ENCODE peak calls at places on chromosome X, in six cellular contexts. Q is right lobe of liver, J is bronchial epithelial cell, B is HCT116, O is AG09309, V is cardiac fibroblast. H is an unnamed sample.

GRCh38 chrX:1105671-1106419 is 106.6 kb downstream of the CRLF2 start:
- DNase-seq in V (no peak), O (no peak), J (no peak), Q (no peak), B (no peak), H (no peak)

GRCh38 chrX:150573702-150574101 is 5.3 kb downstream of the MTM1 start:
- DNase-seq in O (no peak), J (no peak), Q (no peak), B (no peak), V (no peak), H (no peak)

GRCh38 chrX:25156323-25156722 is 140.6 kb upstream of the ARX start:
- DNase-seq in O (no peak), V (no peak), Q (no peak), B (no peak), J (no peak), H (no peak)

GRCh38 chrX:133859860-133860259 is 125.5 kb downstream of the GPC3 start:
- DNase-seq in V (peak), Q (no peak), J (peak), O (peak), B (no peak), H (peak)

GRCh38 chrX:70592091-70592490 is 147.5 kb downstream of the DLG3 start:
- DNase-seq in O (peak), B (peak), V (peak), J (peak), Q (no peak), H (no peak)

GRCh38 chrX:6021316-6022091 is 207.2 kb downstream of the NLGN4X start:
- DNase-seq in O (no peak), B (no peak), J (peak), Q (no peak), V (peak), H (peak)

GRCh38 chrX:19487520-19488200 is 27.6 kb downstream of the MAP3K15 start:
- DNase-seq in B (no peak), J (no peak), O (no peak), Q (no peak), V (no peak), H (no peak)

GRCh38 chrX:76420237-76420636 is 7.3 kb upstream of the MAGEE1 start:
- DNase-seq in V (no peak), J (no peak), Q (no peak), O (no peak), B (no peak), H (no peak)

GRCh38 chrX:117215683-117216082 is 752.9 kb upstream of the CT83 start:
- DNase-seq in V (no peak), B (no peak), O (no peak), Q (no peak), J (no peak), H (no peak)

GRCh38 chrX:154434394-154435168 is 2.4 kb upstream of the GDI1 start:
- DNase-seq in Q (no peak), O (no peak), B (no peak), J (no peak), V (no peak), H (no peak)

GRCh38 chrX:28205905-28206304 is 224.7 kb upstream of the DCAF8L1 start:
- DNase-seq in B (no peak), J (peak), Q (no peak), O (no peak), V (no peak), H (no peak)

GRCh38 chrX:52923781-52924241 is 26.7 kb downstream of the FAM156B start:
- DNase-seq in V (peak), Q (no peak), B (no peak), O (no peak), J (peak), H (no peak)

GRCh38 chrX:68832101-68832416 is 3.2 kb downstream of the EFNB1 start:
- DNase-seq in B (no peak), V (peak), Q (no peak), O (peak), J (peak), H (no peak)

GRCh38 chrX:136261316-136261715 is 10.1 kb upstream of the MAP7D3 start:
- DNase-seq in Q (no peak), V (no peak), O (no peak), J (peak), B (no peak), H (no peak)
- TF ChIP-seq CTCF in Q (no peak), V (no peak), O (no peak), J (no peak), B (no peak), H (no peak)

DNA sequence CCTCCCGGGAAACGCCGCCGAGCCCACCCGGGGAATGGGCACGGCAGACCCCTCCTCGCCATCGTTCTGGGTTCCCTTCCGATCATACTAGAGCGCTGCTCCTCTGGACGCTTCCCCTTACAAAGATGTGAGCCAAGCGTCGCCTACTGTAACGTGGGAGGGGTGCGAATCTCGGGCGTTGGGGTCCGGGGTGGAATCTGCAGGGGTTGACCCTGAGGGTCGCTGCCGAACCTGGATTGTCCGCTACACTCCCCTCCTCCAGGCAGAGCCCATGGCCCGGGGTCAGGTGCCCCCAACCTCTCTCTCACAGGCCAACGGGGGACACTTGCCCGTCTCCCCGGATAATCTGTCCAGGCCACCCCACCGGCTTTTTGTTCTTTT is 13.8 kb downstream of the BCOR start:
- DNase-seq in V (no peak), Q (peak), B (no peak), O (no peak), J (no peak), H (no peak)
- H3K4me3 ChIP-seq in V (no peak), Q (peak), B (no peak), O (peak), J (peak), H (peak)

GRCh38 chrX:140913802-140914501 is 88.4 kb upstream of the SPANXB1 start:
- DNase-seq in J (no peak), B (no peak), O (no peak), V (no peak), Q (no peak), H (no peak)
- TF ChIP-seq CTCF in J (no peak), B (no peak), O (no peak), V (no peak), Q (no peak), H (no peak)

DNA sequence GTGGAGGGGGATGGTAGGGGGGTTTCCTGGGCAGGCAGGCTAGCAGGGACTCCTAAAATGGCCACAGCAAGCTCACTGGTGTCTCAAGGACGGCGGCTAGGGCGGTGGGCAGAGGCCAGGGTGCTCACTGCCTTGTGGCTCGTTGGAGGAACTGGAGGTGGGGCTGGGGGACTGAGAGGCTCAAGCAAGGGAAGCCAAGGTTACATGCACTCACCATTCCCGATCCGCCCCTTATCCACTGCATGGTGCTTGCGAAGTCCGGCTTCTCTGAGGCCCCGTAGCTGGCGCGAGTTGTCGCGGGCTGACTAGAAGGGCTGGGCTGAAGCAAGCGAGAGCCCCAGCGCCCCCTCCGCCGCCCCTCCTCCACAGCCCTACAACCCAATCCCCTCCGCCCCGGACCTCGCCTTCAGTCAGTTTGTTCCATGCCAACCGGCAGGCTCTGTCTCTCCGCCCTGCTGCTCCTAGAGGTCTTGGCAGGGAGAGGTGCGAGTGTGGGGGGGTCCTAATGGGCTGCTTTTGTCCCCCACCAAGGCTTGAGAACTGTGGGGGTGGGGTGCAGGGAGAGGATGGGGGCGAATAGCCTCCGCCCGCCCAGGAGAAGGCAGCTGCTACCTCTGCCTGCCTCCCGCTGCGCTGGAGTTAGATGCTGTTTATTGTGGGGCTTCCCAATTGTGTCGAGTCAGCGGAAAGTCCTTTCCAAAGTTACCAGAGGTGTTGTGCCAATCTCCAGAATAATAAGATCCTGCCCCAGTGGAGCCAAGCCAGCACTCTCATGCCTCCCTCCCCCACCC is at the start of gene ARHGEF9:
- DNase-seq in O (no peak), V (peak), B (no peak), J (no peak), Q (no peak), H (no peak)
- H3K4me3 ChIP-seq in O (peak), V (peak), B (no peak), J (no peak), Q (peak), H (peak)

GRCh38 chrX:72128881-72129280 is 2.8 kb downstream of the RTL5 start:
- DNase-seq in B (no peak), V (no peak), J (no peak), Q (no peak), O (no peak), H (no peak)
- TF ChIP-seq CTCF in B (peak), V (peak), J (peak), Q (peak), O (peak), H (peak)

DNA sequence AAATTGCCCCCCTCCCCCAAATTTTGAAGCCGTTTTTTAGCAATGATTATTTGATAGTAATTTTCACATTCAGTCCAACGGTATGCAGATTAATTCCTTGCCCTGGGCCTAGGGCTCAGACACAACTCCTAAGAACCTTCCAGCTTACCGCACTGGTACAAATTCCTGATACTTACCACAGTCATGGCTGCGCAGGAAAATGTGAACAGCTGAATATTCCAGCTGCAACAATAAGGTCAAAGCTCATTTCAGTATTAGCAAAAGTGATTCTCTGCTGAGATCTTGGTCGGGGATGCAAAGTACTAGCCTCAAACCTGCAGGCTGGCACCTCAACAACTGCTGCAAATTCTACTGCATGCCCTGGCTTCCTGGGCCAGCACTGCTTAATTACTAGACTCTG is 3.0 kb downstream of the ATP11C start:
- DNase-seq in O (no peak), B (no peak), V (no peak), Q (no peak), J (no peak), H (no peak)
- H3K4me3 ChIP-seq in O (no peak), B (no peak), V (no peak), Q (no peak), J (no peak), H (no peak)

DNA sequence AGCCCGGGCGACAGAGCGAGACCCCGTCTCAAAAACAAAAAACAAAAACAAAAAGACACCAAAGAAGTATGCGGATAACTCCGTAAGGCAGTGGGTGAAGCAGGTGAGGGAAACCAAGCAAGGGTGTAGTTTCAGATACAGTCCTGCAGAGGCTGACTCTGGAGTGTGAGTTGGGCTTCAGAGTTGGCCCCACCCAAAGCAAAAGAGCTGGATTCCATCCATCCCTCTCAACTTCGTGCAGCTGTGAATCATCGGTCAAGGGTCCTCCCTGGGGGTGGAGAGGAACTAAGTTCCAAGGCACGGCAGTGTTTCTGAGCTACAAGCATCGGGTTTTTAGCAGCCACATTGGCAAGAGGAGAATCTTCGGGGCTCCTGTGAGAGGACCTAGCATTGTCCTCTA is 43.9 kb upstream of the FAM9A start:
- DNase-seq in O (no peak), B (no peak), J (no peak), Q (no peak), V (peak), H (no peak)
- TF ChIP-seq CTCF in O (peak), B (no peak), J (no peak), Q (no peak), V (peak), H (no peak)

GRCh38 chrX:100409316-100410082 is 574 bp downstream of the PCDH19 start:
- DNase-seq in Q (no peak), J (no peak), V (peak), B (no peak), O (no peak), H (no peak)
- H3K4me3 ChIP-seq in Q (no peak), J (peak), V (peak), B (peak), O (peak), H (peak)

H was measured in prostate gland.